ENCODE peak calls at places on chromosomes 7 and 10, in five cellular contexts. I is neural progenitor cell, B is body of pancreas, G is Peyer's patch, X is prostate gland. U is an unnamed sample. For H3K4me1, the result is how much of the 10 kb centered on the place peaks cover.

GRCh38 chr7:278081-278480 is 11.9 kb upstream of the FOXL3 start:
- DNase-seq in I (no peak), X (no peak), G (no peak), B (no peak), U (no peak)

GRCh38 chr7:24963218-24963617 is 16.8 kb downstream of the OSBPL3 start:
- DNase-seq in B (no peak), I (no peak), X (no peak), G (no peak), U (peak)

GRCh38 chr7:127844707-127845331 is 186.4 kb downstream of the LRRC4 start:
- DNase-seq in B (peak), I (no peak), X (peak), G (no peak), U (peak)

GRCh38 chr10:83332695-83333094 is 806.6 kb upstream of the GHITM start:
- DNase-seq in X (no peak), G (no peak), I (no peak), B (no peak), U (no peak)

GRCh38 chr7:159370-160270 is 32.8 kb upstream of the FAM20C start:
- DNase-seq in B (no peak), X (no peak), G (peak), I (no peak), U (no peak)

GRCh38 chr10:6269953-6270867 is 67.5 kb downstream of the PFKFB3 start:
- DNase-seq in G (no peak), B (no peak), X (no peak), I (no peak), U (no peak)

GRCh38 chr10:132555648-132556575 is 18.3 kb downstream of the INPP5A start:
- DNase-seq in X (no peak), I (no peak), G (no peak), B (no peak), U (no peak)

GRCh38 chr10:98920807-98921206 is 314.8 kb downstream of the HPSE2 start:
- DNase-seq in G (no peak), I (no peak), X (no peak), B (no peak), U (peak)

GRCh38 chr7:148819697-148820332 is 64.3 kb downstream of the EZH2 start:
- DNase-seq in B (no peak), X (no peak), I (no peak), G (no peak), U (peak)

GRCh38 chr7:106720641-106721040 is 59.7 kb upstream of the CCDC71L start:
- DNase-seq in G (no peak), I (no peak), B (no peak), X (no peak), U (no peak)

GRCh38 chr10:21021843-21022594 is 124.9 kb upstream of the NEBL start:
- DNase-seq in G (no peak), I (peak), X (no peak), B (no peak), U (no peak)

GRCh38 chr10:102335184-102335583 is 60.3 kb upstream of the NFKB2 start:
- DNase-seq in G (no peak), X (peak), B (peak), I (no peak), U (peak)

GRCh38 chr7:133052357-133052756 is 29.5 kb downstream of the CHCHD3 start:
- DNase-seq in B (no peak), X (no peak), G (no peak), I (no peak), U (peak)

DNA sequence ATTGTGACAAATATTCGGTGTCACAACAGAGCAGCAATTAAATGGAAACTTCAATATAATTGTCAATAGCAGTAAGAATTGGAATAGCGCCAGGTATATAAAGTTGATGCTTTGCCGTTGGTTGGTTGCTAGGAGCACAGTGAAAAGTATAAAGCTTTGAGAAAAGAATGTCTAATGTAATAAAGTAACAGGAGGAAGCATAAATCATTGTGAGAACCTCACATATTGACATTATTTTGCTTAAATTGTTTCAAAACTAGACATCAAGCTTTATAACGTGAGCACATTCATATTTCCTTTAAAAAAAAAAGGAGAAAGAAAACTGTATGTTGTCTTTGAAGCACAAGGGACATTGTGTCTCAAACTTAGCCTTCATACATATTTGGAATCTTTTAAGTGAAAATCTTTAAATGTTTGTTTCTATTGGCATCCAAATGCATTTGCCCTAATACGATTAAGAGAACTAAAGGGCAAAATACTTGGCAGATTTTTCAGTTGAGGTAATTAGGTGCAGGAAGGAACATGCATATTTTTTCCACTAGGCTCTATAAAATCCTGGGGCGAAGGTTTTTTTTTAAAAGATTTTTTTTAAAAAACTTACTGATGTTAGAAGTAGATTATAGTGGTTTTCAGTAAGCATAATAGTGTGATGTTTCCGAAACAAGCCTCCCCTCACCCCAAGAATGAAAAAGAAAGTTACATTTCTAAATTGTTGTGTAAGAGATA is 92.3 kb downstream of the ARID5B start:
- DNase-seq in I (no peak), X (no peak), G (no peak), B (no peak), U (peak)
- H3K4me3 ChIP-seq in I (no peak), X (no peak), G (no peak), B (no peak), U (peak)

DNA sequence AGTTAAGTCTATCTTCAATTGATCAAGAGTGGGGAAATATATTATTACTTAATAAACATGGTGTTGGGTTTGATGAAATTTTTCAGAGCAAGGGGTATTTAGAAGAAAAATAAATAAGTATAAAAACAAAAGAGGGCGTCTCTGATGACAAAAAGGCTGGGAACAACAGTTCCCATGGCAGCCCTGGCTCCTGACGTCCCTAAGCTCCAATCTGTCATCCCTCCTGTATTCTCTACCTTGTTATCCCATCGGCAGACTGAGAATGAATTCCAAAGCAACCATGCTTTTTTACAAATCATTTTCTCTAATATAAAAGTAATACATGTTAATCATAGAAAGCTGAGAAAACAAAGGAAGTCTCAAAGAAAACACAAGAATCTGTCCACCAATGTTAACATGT is 55.5 kb downstream of the SORBS1 start:
- DNase-seq in I (no peak), B (no peak), G (no peak), X (no peak), U (no peak)
- H3K4me1 ChIP-seq in I (under half), B (half or more), G (under half), X (under half), U (under half)

DNA sequence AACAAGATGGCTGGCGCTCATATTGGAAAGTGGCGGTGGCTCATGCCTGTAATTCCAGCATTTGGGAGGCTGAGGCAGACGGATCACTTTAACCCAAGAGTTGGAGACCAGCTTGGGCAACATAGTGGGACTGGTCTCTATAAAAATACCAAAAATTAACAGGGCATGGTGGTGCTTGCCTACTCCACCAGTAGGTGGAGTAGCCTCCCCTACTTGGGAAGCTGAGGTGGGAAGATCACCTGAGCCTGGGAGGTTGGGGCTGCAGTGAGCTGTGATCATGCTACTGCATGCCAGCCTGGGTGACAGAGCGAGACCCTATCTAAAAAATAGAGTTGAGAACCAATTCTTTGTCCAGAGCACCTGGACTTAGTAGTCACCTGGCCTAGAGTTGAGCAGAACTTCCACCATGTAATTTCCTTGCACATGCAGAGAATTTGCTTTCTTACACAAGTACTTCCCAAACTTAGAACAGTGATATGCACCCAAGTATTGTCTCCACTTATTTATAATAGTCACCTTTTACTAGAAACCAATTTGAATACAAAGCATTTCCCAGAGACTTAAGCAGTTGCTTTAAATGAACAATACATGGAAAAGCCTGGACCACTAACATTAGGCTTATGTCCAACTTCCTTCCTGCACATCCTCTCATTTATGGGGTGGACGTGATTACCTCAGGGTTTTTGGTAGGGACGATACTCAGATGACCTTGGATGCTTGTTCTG is 15.9 kb downstream of the LAMB4 start:
- DNase-seq in I (peak), X (no peak), B (no peak), G (no peak), U (no peak)
- H3K27ac ChIP-seq in I (no peak), X (no peak), B (no peak), G (no peak), U (no peak)

GRCh38 chr7:27295236-27295635 is 52.6 kb downstream of the EVX1 start:
- DNase-seq in I (no peak), G (no peak), X (no peak), B (no peak), U (no peak)
- H3K4me3 ChIP-seq in I (no peak), G (no peak), X (no peak), B (no peak), U (no peak)

GRCh38 chr7:29976673-29977072 is 12.9 kb downstream of the SCRN1 start:
- DNase-seq in I (no peak), G (no peak), B (no peak), X (no peak), U (no peak)

GRCh38 chr7:29980151-29980550 is 9.4 kb downstream of the SCRN1 start:
- DNase-seq in G (no peak), X (no peak), I (no peak), B (no peak), U (no peak)

GRCh38 chr7:29976265-29976664 is 13.3 kb downstream of the SCRN1 start:
- DNase-seq in I (no peak), X (no peak), B (no peak), G (no peak), U (peak)

GRCh38 chr7:29975564-29975963 is 14.0 kb downstream of the SCRN1 start:
- DNase-seq in I (no peak), B (no peak), X (no peak), G (no peak), U (no peak)

GRCh38 chr7:29977926-29978652 is 11.5 kb downstream of the SCRN1 start:
- DNase-seq in I (peak), B (peak), G (no peak), X (no peak), U (no peak)
- H3K4me1 ChIP-seq in I (under half), B (under half), G (under half), X (under half), U (under half)

GRCh38 chr7:50662059-50662689 is 97.0 kb upstream of the DDC start:
- DNase-seq in B (no peak), X (no peak), I (no peak), G (no peak), U (peak)
- H3K27ac ChIP-seq in B (peak), X (no peak), I (no peak), G (peak), U (no peak)

GRCh38 chr7:101018271-101019167 is 1.4 kb upstream of the MUC17 start:
- DNase-seq in G (peak), B (no peak), X (no peak), I (peak), U (no peak)

GRCh38 chr7:101020444-101020843 is 563 bp downstream of the MUC17 start:
- DNase-seq in G (peak), X (no peak), I (no peak), B (no peak), U (no peak)

GRCh38 chr7:101015626-101016025 is 4.3 kb upstream of the MUC17 start:
- DNase-seq in I (no peak), B (no peak), X (no peak), G (no peak), U (no peak)

GRCh38 chr7:101012931-101013330 is 7.0 kb upstream of the MUC17 start:
- DNase-seq in X (no peak), G (no peak), I (no peak), B (no peak), U (no peak)

GRCh38 chr7:101017099-101017777 is 2.6 kb upstream of the MUC17 start:
- DNase-seq in B (peak), X (peak), G (peak), I (peak), U (peak)
- H3K4me3 ChIP-seq in B (no peak), X (peak), G (peak), I (peak), U (peak)

GRCh38 chr10:88676283-88677060 is 12.2 kb downstream of the LIPF start:
- DNase-seq in G (no peak), I (no peak), X (no peak), B (no peak), U (no peak)
- H3K4me1 ChIP-seq in G (under half), I (under half), X (under half), B (under half), U (under half)

DNA sequence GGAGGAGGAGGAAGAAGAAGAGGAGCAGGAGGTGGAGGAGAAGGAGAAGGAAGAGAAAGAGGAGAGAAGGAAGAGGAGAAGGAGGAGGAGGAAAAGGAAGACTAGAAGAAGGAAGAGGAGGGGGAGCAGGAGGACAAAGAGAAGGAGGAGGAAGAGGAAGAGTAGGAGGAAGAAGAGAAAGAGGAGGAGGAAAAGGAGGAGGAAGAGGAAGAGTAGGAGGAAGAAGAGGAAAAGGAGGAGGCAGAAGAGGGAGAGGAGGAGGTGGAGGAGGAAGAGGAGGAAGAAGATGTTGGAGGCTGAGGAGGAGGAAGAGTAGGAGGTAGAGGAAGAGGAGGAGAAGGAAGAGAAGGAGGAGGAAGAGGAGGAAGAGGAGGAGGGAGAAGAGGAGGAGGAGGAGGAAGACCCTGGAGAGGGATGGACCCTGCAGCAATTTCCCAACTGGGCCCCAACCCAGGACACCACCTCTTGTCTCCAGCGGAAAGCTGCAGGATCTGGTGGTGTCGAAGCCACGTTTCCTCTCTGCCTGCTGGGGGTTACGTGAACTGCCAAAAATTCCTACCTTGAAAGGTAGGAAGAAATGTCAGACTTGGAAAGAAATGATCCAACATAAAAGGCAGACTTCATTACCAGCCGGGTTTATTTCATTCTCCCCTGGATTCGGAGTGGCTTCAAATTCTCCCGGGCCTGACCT is 38.9 kb downstream of the COL26A1 start:
- DNase-seq in I (no peak), X (no peak), G (no peak), B (no peak), U (no peak)
- H3K27ac ChIP-seq in I (peak), X (no peak), G (no peak), B (peak), U (no peak)

U was measured in GM23248.